ENCODE peak calls at places on chromosomes 12 and 14, in six cellular contexts. X is mammary epithelial cell; B is T47D; T is activated CD4-positive, alpha-beta T cell treated with anti-CD3 and anti-CD28 coated beads, Interleukin-2, amount 50 U/mL, for 24 hours; N is naive thymus-derived CD8-positive, alpha-beta T cell; Z is T-helper 9 cell. Q is an unnamed sample.

GRCh38 chr12:123900898-123901376 is 71.7 kb downstream of the CCDC92 start:
- DNase-seq in X (no peak), B (no peak), T (no peak), N (no peak), Z (no peak), Q (no peak)

GRCh38 chr14:23398348-23398747 is 9.7 kb downstream of the MYH6 start:
- DNase-seq in X (no peak), B (no peak), T (no peak), N (no peak), Z (no peak), Q (no peak)

GRCh38 chr14:76245097-76245496 is 93.4 kb downstream of the GPATCH2L start:
- DNase-seq in X (peak), B (no peak), T (no peak), N (no peak), Z (no peak), Q (no peak)

GRCh38 chr14:87698496-87698895 is 294.5 kb downstream of the GALC start:
- DNase-seq in X (peak), B (no peak), T (no peak), N (no peak), Z (no peak), Q (no peak)

GRCh38 chr14:48398675-48399282 is 723.4 kb upstream of the MDGA2 start:
- DNase-seq in X (peak), B (peak), T (no peak), N (no peak), Z (no peak), Q (no peak)

GRCh38 chr12:22299294-22299912 is 35.1 kb downstream of the ST8SIA1 start:
- DNase-seq in X (no peak), B (peak), T (no peak), N (no peak), Z (no peak), Q (no peak)

GRCh38 chr14:91264151-91265150 is 19.9 kb upstream of the GPR68 start:
- DNase-seq in X (no peak), B (no peak), T (no peak), N (no peak), Z (no peak), Q (no peak)

GRCh38 chr14:52003324-52003723 is 14.0 kb downstream of the RTRAF start:
- DNase-seq in X (no peak), B (no peak), T (no peak), N (no peak), Z (no peak), Q (no peak)

GRCh38 chr12:9798008-9798619 is 29.2 kb upstream of the KLRF1 start:
- DNase-seq in X (peak), B (peak), T (no peak), N (peak), Z (peak), Q (peak)

GRCh38 chr14:102849522-102850379 is 72.5 kb downstream of the TRAF3 start:
- DNase-seq in X (peak), B (no peak), T (no peak), N (no peak), Z (no peak), Q (no peak)

GRCh38 chr12:19630536-19630935 is 191.2 kb downstream of the AEBP2 start:
- DNase-seq in X (no peak), B (no peak), T (no peak), N (no peak), Z (no peak), Q (no peak)

GRCh38 chr12:94795520-94795919 is 145.2 kb upstream of the TMCC3 start:
- DNase-seq in X (peak), B (peak), T (no peak), N (no peak), Z (no peak), Q (no peak)

GRCh38 chr14:54768501-54768900 is 134.1 kb downstream of the GCH1 start:
- DNase-seq in X (no peak), B (no peak), T (no peak), N (no peak), Z (no peak), Q (no peak)

GRCh38 chr12:100503228-100503628 is 29.6 kb downstream of the NR1H4 start:
- DNase-seq in X (no peak), B (no peak), T (no peak), N (no peak), Z (no peak), Q (no peak)

GRCh38 chr12:87952223-87952622 is 77.0 kb downstream of the C12orf50 start:
- DNase-seq in X (no peak), B (no peak), T (no peak), N (no peak), Z (no peak), Q (no peak)

GRCh38 chr14:22460461-22461195 is 128.4 kb downstream of the DAD1 start:
- DNase-seq in X (peak), B (no peak), T (no peak), N (no peak), Z (no peak), Q (peak)

GRCh38 chr12:6167327-6168280 is 32.6 kb upstream of the CD9 start:
- DNase-seq in X (peak), B (no peak), T (no peak), N (no peak), Z (no peak), Q (no peak)

GRCh38 chr12:64826234-64826633 is 1.8 kb downstream of the TBC1D30 start:
- DNase-seq in X (peak), B (peak), T (no peak), N (peak), Z (no peak), Q (peak)

GRCh38 chr14:68239988-68240387 is 420.4 kb downstream of the RAD51B start:
- DNase-seq in X (no peak), B (no peak), T (no peak), N (no peak), Z (no peak), Q (no peak)

GRCh38 chr14:98955036-98955740 is 316.8 kb downstream of the BCL11B start:
- DNase-seq in X (no peak), B (no peak), T (no peak), N (no peak), Z (no peak), Q (no peak)

GRCh38 chr12:92469837-92470236 is 233.0 kb upstream of the PLEKHG7 start:
- DNase-seq in X (no peak), B (no peak), T (no peak), N (no peak), Z (no peak), Q (no peak)

GRCh38 chr12:2633176-2633824 is 161.5 kb upstream of the FKBP4 start:
- DNase-seq in X (no peak), B (no peak), T (no peak), N (no peak), Z (no peak), Q (no peak)

GRCh38 chr14:75143761-75144527 is 17.1 kb upstream of the NEK9 start:
- DNase-seq in X (no peak), B (no peak), T (no peak), N (no peak), Z (no peak), Q (no peak)

GRCh38 chr12:53696285-53696654 is 20.4 kb upstream of the ATP5MC2 start:
- DNase-seq in X (peak), B (peak), T (no peak), N (no peak), Z (no peak), Q (no peak)

GRCh38 chr14:90191585-90191984 is 64.8 kb upstream of the PSMC1 start:
- DNase-seq in X (no peak), B (peak), T (no peak), N (no peak), Z (no peak), Q (no peak)

GRCh38 chr14:102187583-102188001 is 47.9 kb downstream of the WDR20 start:
- DNase-seq in X (peak), B (peak), T (no peak), N (no peak), Z (no peak), Q (no peak)

Q was measured in T-cell.